ENCODE peak calls at places on chromosomes 3 and 15, in eight cellular contexts. One of them, this sample, is unnamed.
A peak's percentile ranks its signal among the peaks of the same experiment; 100 is the strongest.

GRCh38 chr3:30292192-30292893 is 314.1 kb upstream of the TGFBR2 start:
- DNase-seq in WTC11: no peak
- DNase-seq in coronary artery: no peak
- DNase-seq in H1: no peak
- DNase-seq in heart left ventricle: no peak
- DNase-seq in amniotic stem cell: no peak
- DNase-seq in activated B cell treated with CpG ODN at 0.5 μM for 24 hours: no peak
- DNase-seq in HEK293T: no peak
- DNase-seq in this sample: no peak

GRCh38 chr3:117630885-117631284 is 921.3 kb downstream of the TUSC7 start:
- DNase-seq in activated B cell treated with CpG ODN at 0.5 μM for 24 hours: no peak
- DNase-seq in WTC11: no peak
- DNase-seq in coronary artery: no peak
- DNase-seq in H1: no peak
- DNase-seq in HEK293T: no peak
- DNase-seq in heart left ventricle: no peak
- DNase-seq in amniotic stem cell: no peak
- DNase-seq in this sample: no peak

GRCh38 chr15:77030928-77031375 is 36.0 kb downstream of the PSTPIP1 start:
- DNase-seq in amniotic stem cell: no peak
- DNase-seq in HEK293T: no peak
- DNase-seq in coronary artery: peak; percentile 68
- DNase-seq in H1: peak; percentile 46
- DNase-seq in activated B cell treated with CpG ODN at 0.5 μM for 24 hours: no peak
- DNase-seq in WTC11: peak; percentile 8
- DNase-seq in heart left ventricle: peak; percentile 16
- DNase-seq in this sample: peak; percentile 18

GRCh38 chr3:94011208-94011842 is 17.1 kb downstream of the STX19 start:
- DNase-seq in HEK293T: no peak
- DNase-seq in heart left ventricle: no peak
- DNase-seq in activated B cell treated with CpG ODN at 0.5 μM for 24 hours: no peak
- DNase-seq in coronary artery: no peak
- DNase-seq in WTC11: no peak
- DNase-seq in amniotic stem cell: no peak
- DNase-seq in H1: no peak
- DNase-seq in this sample: no peak

GRCh38 chr15:50181983-50182232 is at the start of gene SLC27A2:
- DNase-seq in coronary artery: no peak
- DNase-seq in heart left ventricle: peak; percentile 28
- DNase-seq in activated B cell treated with CpG ODN at 0.5 μM for 24 hours: no peak
- DNase-seq in HEK293T: no peak
- DNase-seq in WTC11: peak; percentile 79
- DNase-seq in H1: no peak
- DNase-seq in amniotic stem cell: no peak
- DNase-seq in this sample: peak; percentile 70

GRCh38 chr3:23489338-23490158 is 286.4 kb downstream of the UBE2E2 start:
- DNase-seq in coronary artery: no peak
- DNase-seq in WTC11: no peak
- DNase-seq in heart left ventricle: no peak
- DNase-seq in amniotic stem cell: no peak
- DNase-seq in H1: no peak
- DNase-seq in HEK293T: no peak
- DNase-seq in activated B cell treated with CpG ODN at 0.5 μM for 24 hours: no peak
- DNase-seq in this sample: no peak

GRCh38 chr15:80210612-80211554 is 41.1 kb downstream of the CTXND1 start:
- DNase-seq in amniotic stem cell: no peak
- DNase-seq in WTC11: no peak
- DNase-seq in H1: no peak
- DNase-seq in heart left ventricle: no peak
- DNase-seq in HEK293T: no peak
- DNase-seq in activated B cell treated with CpG ODN at 0.5 μM for 24 hours: no peak
- DNase-seq in coronary artery: peak; percentile 35
- DNase-seq in this sample: no peak

GRCh38 chr3:128701342-128702212 is 24.4 kb upstream of the RAB7A start:
- DNase-seq in WTC11: no peak
- DNase-seq in H1: no peak
- DNase-seq in coronary artery: no peak
- DNase-seq in HEK293T: no peak
- DNase-seq in heart left ventricle: no peak
- DNase-seq in amniotic stem cell: no peak
- DNase-seq in activated B cell treated with CpG ODN at 0.5 μM for 24 hours: no peak
- DNase-seq in this sample: no peak

GRCh38 chr3:44926172-44926571 is 49.8 kb downstream of the ZDHHC3 start:
- DNase-seq in amniotic stem cell: no peak
- DNase-seq in heart left ventricle: no peak
- DNase-seq in H1: no peak
- DNase-seq in coronary artery: no peak
- DNase-seq in HEK293T: no peak
- DNase-seq in WTC11: no peak
- DNase-seq in activated B cell treated with CpG ODN at 0.5 μM for 24 hours: no peak
- DNase-seq in this sample: no peak

GRCh38 chr3:38650248-38650940 is 907 bp upstream of the SCN5A start:
- DNase-seq in H1: peak; percentile 49
- DNase-seq in heart left ventricle: no peak
- DNase-seq in coronary artery: no peak
- DNase-seq in activated B cell treated with CpG ODN at 0.5 μM for 24 hours: no peak
- DNase-seq in HEK293T: no peak
- DNase-seq in WTC11: no peak
- DNase-seq in amniotic stem cell: no peak
- DNase-seq in this sample: peak; percentile 3

GRCh38 chr3:140677764-140678163 is at the start of gene TRIM42:
- DNase-seq in HEK293T: no peak
- DNase-seq in amniotic stem cell: no peak
- DNase-seq in coronary artery: no peak
- DNase-seq in WTC11: no peak
- DNase-seq in H1: no peak
- DNase-seq in activated B cell treated with CpG ODN at 0.5 μM for 24 hours: no peak
- DNase-seq in heart left ventricle: no peak
- DNase-seq in this sample: no peak

GRCh38 chr3:158106773-158107461 is 697 bp upstream of the SHOX2 start:
- DNase-seq in heart left ventricle: no peak
- DNase-seq in amniotic stem cell: no peak
- DNase-seq in HEK293T: peak; percentile 52
- DNase-seq in H1: peak; percentile 75
- DNase-seq in WTC11: peak; percentile 56
- DNase-seq in activated B cell treated with CpG ODN at 0.5 μM for 24 hours: peak; percentile 18
- DNase-seq in coronary artery: peak; percentile 65
- DNase-seq in this sample: no peak

GRCh38 chr3:14565791-14566588 is 25.8 kb upstream of the GRIP2 start:
- DNase-seq in coronary artery: no peak
- DNase-seq in heart left ventricle: no peak
- DNase-seq in amniotic stem cell: no peak
- DNase-seq in WTC11: no peak
- DNase-seq in activated B cell treated with CpG ODN at 0.5 μM for 24 hours: no peak
- DNase-seq in H1: no peak
- DNase-seq in HEK293T: no peak
- DNase-seq in this sample: no peak

GRCh38 chr3:119420196-119420595 is 43.2 kb downstream of the TMEM39A start:
- DNase-seq in H1: no peak
- DNase-seq in HEK293T: peak; percentile 37
- DNase-seq in heart left ventricle: no peak
- DNase-seq in coronary artery: no peak
- DNase-seq in activated B cell treated with CpG ODN at 0.5 μM for 24 hours: no peak
- DNase-seq in WTC11: no peak
- DNase-seq in amniotic stem cell: no peak
- DNase-seq in this sample: no peak

GRCh38 chr15:55224892-55225291 is 28.2 kb upstream of the RSL24D1 start:
- DNase-seq in heart left ventricle: no peak
- DNase-seq in amniotic stem cell: no peak
- DNase-seq in H1: no peak
- DNase-seq in activated B cell treated with CpG ODN at 0.5 μM for 24 hours: no peak
- DNase-seq in HEK293T: no peak
- DNase-seq in WTC11: no peak
- DNase-seq in coronary artery: no peak
- DNase-seq in this sample: no peak

GRCh38 chr3:129829640-129830039 is 63.9 kb downstream of the TMCC1 start:
- DNase-seq in heart left ventricle: no peak
- DNase-seq in H1: no peak
- DNase-seq in HEK293T: peak; percentile 55
- DNase-seq in coronary artery: no peak
- DNase-seq in amniotic stem cell: peak; percentile 84
- DNase-seq in activated B cell treated with CpG ODN at 0.5 μM for 24 hours: no peak
- DNase-seq in WTC11: peak; percentile 23
- DNase-seq in this sample: peak; percentile 14

GRCh38 chr3:101077361-101078011 is 84.3 kb upstream of the ABI3BP start:
- DNase-seq in HEK293T: no peak
- DNase-seq in H1: no peak
- DNase-seq in amniotic stem cell: no peak
- DNase-seq in WTC11: no peak
- DNase-seq in coronary artery: no peak
- DNase-seq in activated B cell treated with CpG ODN at 0.5 μM for 24 hours: no peak
- DNase-seq in heart left ventricle: no peak
- DNase-seq in this sample: no peak

GRCh38 chr3:15164356-15164755 is 41.7 kb upstream of the CAPN7 start:
- DNase-seq in heart left ventricle: no peak
- DNase-seq in activated B cell treated with CpG ODN at 0.5 μM for 24 hours: no peak
- DNase-seq in WTC11: no peak
- DNase-seq in amniotic stem cell: no peak
- DNase-seq in HEK293T: no peak
- DNase-seq in coronary artery: no peak
- DNase-seq in H1: no peak
- DNase-seq in this sample: no peak

GRCh38 chr15:79617071-79617470 is 184.9 kb downstream of the MINAR1 start:
- DNase-seq in coronary artery: no peak
- DNase-seq in HEK293T: no peak
- DNase-seq in H1: peak; percentile 7
- DNase-seq in amniotic stem cell: no peak
- DNase-seq in activated B cell treated with CpG ODN at 0.5 μM for 24 hours: no peak
- DNase-seq in WTC11: no peak
- DNase-seq in heart left ventricle: no peak
- DNase-seq in this sample: no peak

GRCh38 chr15:89401636-89402252 is 67.1 kb upstream of the POLG start:
- DNase-seq in coronary artery: no peak
- DNase-seq in amniotic stem cell: peak; percentile 4
- DNase-seq in activated B cell treated with CpG ODN at 0.5 μM for 24 hours: no peak
- DNase-seq in WTC11: no peak
- DNase-seq in HEK293T: no peak
- DNase-seq in heart left ventricle: no peak
- DNase-seq in H1: no peak
- DNase-seq in this sample: no peak

GRCh38 chr3:42809202-42809601 is at the start of gene ACKR2:
- DNase-seq in heart left ventricle: no peak
- DNase-seq in H1: no peak
- DNase-seq in HEK293T: no peak
- DNase-seq in amniotic stem cell: no peak
- DNase-seq in WTC11: no peak
- DNase-seq in coronary artery: no peak
- DNase-seq in activated B cell treated with CpG ODN at 0.5 μM for 24 hours: no peak
- DNase-seq in this sample: no peak

This sample was measured in HuH-7.5.